ENCODE peak calls at places on chromosomes 4 and X, in eight cellular contexts. One of them, this sample, is unnamed.

GRCh38 chr4:189046642-189047041 is 894.0 kb upstream of the FRG1 start:
- DNase-seq in RWPE1: peak
- DNase-seq in SW480: no peak
- DNase-seq in activated CD4-positive, CD25-positive, alpha-beta regulatory T cell treated with anti-CD3 and anti-CD28 coated beads, Interleukin-2, amount 50 U/mL, for 72 hours: no peak
- DNase-seq in NCI-H2081: no peak
- DNase-seq in gastrocnemius medialis: no peak
- DNase-seq in H54: no peak
- DNase-seq in H7: peak
- DNase-seq in this sample: no peak

GRCh38 chrX:97766496-97767095 is 882.9 kb downstream of the RPA4 start:
- DNase-seq in H7: no peak
- DNase-seq in H54: no peak
- DNase-seq in gastrocnemius medialis: no peak
- DNase-seq in activated CD4-positive, CD25-positive, alpha-beta regulatory T cell treated with anti-CD3 and anti-CD28 coated beads, Interleukin-2, amount 50 U/mL, for 72 hours: no peak
- DNase-seq in SW480: no peak
- DNase-seq in RWPE1: no peak
- DNase-seq in NCI-H2081: no peak
- DNase-seq in this sample: no peak

GRCh38 chr4:128859887-128860774 is 50.6 kb downstream of the JADE1 start:
- DNase-seq in RWPE1: no peak
- DNase-seq in H7: no peak
- DNase-seq in NCI-H2081: no peak
- DNase-seq in gastrocnemius medialis: no peak
- DNase-seq in SW480: no peak
- DNase-seq in activated CD4-positive, CD25-positive, alpha-beta regulatory T cell treated with anti-CD3 and anti-CD28 coated beads, Interleukin-2, amount 50 U/mL, for 72 hours: no peak
- DNase-seq in H54: no peak
- DNase-seq in this sample: peak

GRCh38 chr4:2084316-2084715 is 25.2 kb downstream of the NAT8L start:
- DNase-seq in H54: no peak
- DNase-seq in NCI-H2081: no peak
- DNase-seq in H7: peak
- DNase-seq in RWPE1: no peak
- DNase-seq in gastrocnemius medialis: peak
- DNase-seq in activated CD4-positive, CD25-positive, alpha-beta regulatory T cell treated with anti-CD3 and anti-CD28 coated beads, Interleukin-2, amount 50 U/mL, for 72 hours: peak
- DNase-seq in SW480: no peak
- DNase-seq in this sample: no peak

GRCh38 chr4:150682126-150682525 is 100.2 kb downstream of the MAB21L2 start:
- DNase-seq in H54: no peak
- DNase-seq in NCI-H2081: no peak
- DNase-seq in H7: no peak
- DNase-seq in SW480: no peak
- DNase-seq in gastrocnemius medialis: no peak
- DNase-seq in RWPE1: no peak
- DNase-seq in activated CD4-positive, CD25-positive, alpha-beta regulatory T cell treated with anti-CD3 and anti-CD28 coated beads, Interleukin-2, amount 50 U/mL, for 72 hours: no peak
- DNase-seq in this sample: no peak

GRCh38 chrX:108397627-108398392 is 40.4 kb downstream of the COL4A6 start:
- DNase-seq in gastrocnemius medialis: no peak
- DNase-seq in NCI-H2081: no peak
- DNase-seq in activated CD4-positive, CD25-positive, alpha-beta regulatory T cell treated with anti-CD3 and anti-CD28 coated beads, Interleukin-2, amount 50 U/mL, for 72 hours: no peak
- DNase-seq in H54: no peak
- DNase-seq in SW480: no peak
- DNase-seq in RWPE1: peak
- DNase-seq in H7: no peak
- DNase-seq in this sample: peak

GRCh38 chr4:2914220-2915126 is 48.7 kb downstream of the NOP14 start:
- DNase-seq in activated CD4-positive, CD25-positive, alpha-beta regulatory T cell treated with anti-CD3 and anti-CD28 coated beads, Interleukin-2, amount 50 U/mL, for 72 hours: no peak
- DNase-seq in NCI-H2081: no peak
- DNase-seq in RWPE1: no peak
- DNase-seq in H54: no peak
- DNase-seq in H7: peak
- DNase-seq in gastrocnemius medialis: no peak
- DNase-seq in SW480: no peak
- DNase-seq in this sample: no peak

GRCh38 chrX:56789518-56790070 is 60.6 kb downstream of the NBDY start:
- DNase-seq in NCI-H2081: no peak
- DNase-seq in activated CD4-positive, CD25-positive, alpha-beta regulatory T cell treated with anti-CD3 and anti-CD28 coated beads, Interleukin-2, amount 50 U/mL, for 72 hours: no peak
- DNase-seq in RWPE1: no peak
- DNase-seq in SW480: no peak
- DNase-seq in H7: no peak
- DNase-seq in gastrocnemius medialis: no peak
- DNase-seq in H54: no peak
- DNase-seq in this sample: no peak